ENCODE peak calls at places on chromosomes 5 and 9, in five cellular contexts. T is OCI-LY7, F is heart right ventricle, S is mesothelial cell of epicardium, O is GM13976. W is an unnamed sample.

GRCh38 chr5:173487296-173487695 is 129.2 kb downstream of the BOD1 start:
- DNase-seq in F (no peak), O (no peak), T (no peak), S (no peak), W (no peak)

GRCh38 chr9:86181379-86182315 is 77.8 kb downstream of the C9orf153 start:
- DNase-seq in T (no peak), S (no peak), O (no peak), F (no peak), W (no peak)

GRCh38 chr5:44839018-44839681 is 30.4 kb downstream of the MRPS30 start:
- DNase-seq in T (no peak), F (no peak), O (no peak), S (no peak), W (no peak)

GRCh38 chr9:108698801-108699200 is 157.0 kb downstream of the ACTL7B start:
- DNase-seq in F (no peak), S (no peak), T (no peak), O (no peak), W (no peak)

GRCh38 chr5:36285837-36286615 is 15.7 kb downstream of the RANBP3L start:
- DNase-seq in S (no peak), F (no peak), T (no peak), O (no peak), W (no peak)

GRCh38 chr9:113966394-113966793 is 90.3 kb downstream of the ZNF618 start:
- DNase-seq in S (no peak), F (no peak), O (no peak), T (no peak), W (no peak)

GRCh38 chr9:22913026-22913425 is 466.4 kb downstream of the DMRTA1 start:
- DNase-seq in T (no peak), S (no peak), F (no peak), O (no peak), W (no peak)

GRCh38 chr9:36276840-36277239 is 18.6 kb upstream of the GNE start:
- DNase-seq in O (no peak), F (peak), T (no peak), S (no peak), W (no peak)

GRCh38 chr5:116388564-116389258 is 185.9 kb downstream of the SEMA6A start:
- DNase-seq in F (peak), O (no peak), S (no peak), T (no peak), W (no peak)

GRCh38 chr5:1666812-1667588 is 132.6 kb downstream of the MRPL36 start:
- DNase-seq in F (no peak), O (peak), S (peak), T (peak), W (peak)

GRCh38 chr5:100517301-100517974 is 17.7 kb upstream of the FAM174A start:
- DNase-seq in T (peak), O (no peak), S (no peak), F (no peak), W (no peak)

GRCh38 chr5:168314735-168315411 is 23.4 kb downstream of the WWC1 start:
- DNase-seq in T (no peak), F (no peak), O (no peak), S (no peak), W (no peak)

DNA sequence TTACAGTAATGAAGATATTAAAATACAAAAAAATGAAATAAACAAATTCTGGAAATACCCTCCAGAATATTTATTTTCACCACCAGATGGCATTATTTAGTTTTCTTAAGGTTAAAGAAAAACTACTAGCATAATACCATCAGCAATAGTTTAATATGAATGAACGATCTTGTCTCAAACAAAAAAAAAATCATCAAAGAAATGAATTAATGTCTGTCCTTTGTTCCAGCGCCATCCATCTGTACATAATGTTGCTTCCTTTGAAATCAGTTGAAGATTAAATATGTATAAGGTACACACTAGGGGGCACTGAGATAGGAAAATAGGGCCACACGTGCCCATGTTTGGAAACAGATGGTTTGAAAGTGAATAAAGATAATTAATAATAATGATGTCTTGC is 84.9 kb upstream of the SLCO6A1 start:
- DNase-seq in F (no peak), T (peak), S (no peak), O (no peak), W (no peak)
- TF ChIP-seq CTCF in F (peak), T (peak), S (peak), O (no peak), W (peak)

GRCh38 chr5:74332654-74333053 is 307.9 kb downstream of the ENC1 start:
- DNase-seq in F (no peak), T (no peak), O (no peak), S (no peak), W (no peak)

GRCh38 chr5:74337252-74338100 is 303.1 kb downstream of the ENC1 start:
- DNase-seq in T (no peak), F (no peak), S (no peak), O (no peak), W (no peak)

GRCh38 chr5:74334434-74335364 is 305.8 kb downstream of the ENC1 start:
- DNase-seq in F (no peak), O (no peak), S (no peak), T (no peak), W (no peak)

GRCh38 chr5:74336286-74336685 is 304.2 kb downstream of the ENC1 start:
- DNase-seq in F (no peak), O (no peak), S (no peak), T (no peak), W (no peak)

DNA sequence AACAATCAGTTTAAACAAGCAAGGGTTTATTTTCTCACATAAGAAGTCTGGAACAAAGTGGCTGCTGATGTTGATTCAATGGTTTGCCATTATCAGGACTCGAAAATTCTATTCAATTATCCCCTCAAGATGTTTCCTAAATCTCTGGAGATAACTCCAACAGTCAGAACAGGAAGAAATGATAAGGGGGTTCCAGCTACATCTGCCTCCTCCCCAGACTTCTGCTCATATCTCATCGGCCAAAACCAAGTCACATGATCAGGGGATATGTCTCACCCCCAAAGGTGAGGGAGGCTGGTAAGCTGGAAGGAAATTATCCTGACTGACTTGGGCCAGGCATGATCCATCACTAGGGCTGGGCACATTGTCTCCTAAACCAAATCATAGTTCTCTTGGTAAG is 306.5 kb downstream of the ENC1 start:
- DNase-seq in F (no peak), T (no peak), S (no peak), O (no peak), W (no peak)
- TF ChIP-seq CTCF in F (no peak), T (no peak), S (no peak), O (no peak), W (no peak)

GRCh38 chr9:134939836-134940235 is 22.1 kb upstream of the FCN1 start:
- DNase-seq in O (no peak), T (no peak), F (no peak), S (no peak), W (no peak)
- TF ChIP-seq CTCF in O (no peak), T (no peak), F (no peak), S (no peak), W (no peak)

DNA sequence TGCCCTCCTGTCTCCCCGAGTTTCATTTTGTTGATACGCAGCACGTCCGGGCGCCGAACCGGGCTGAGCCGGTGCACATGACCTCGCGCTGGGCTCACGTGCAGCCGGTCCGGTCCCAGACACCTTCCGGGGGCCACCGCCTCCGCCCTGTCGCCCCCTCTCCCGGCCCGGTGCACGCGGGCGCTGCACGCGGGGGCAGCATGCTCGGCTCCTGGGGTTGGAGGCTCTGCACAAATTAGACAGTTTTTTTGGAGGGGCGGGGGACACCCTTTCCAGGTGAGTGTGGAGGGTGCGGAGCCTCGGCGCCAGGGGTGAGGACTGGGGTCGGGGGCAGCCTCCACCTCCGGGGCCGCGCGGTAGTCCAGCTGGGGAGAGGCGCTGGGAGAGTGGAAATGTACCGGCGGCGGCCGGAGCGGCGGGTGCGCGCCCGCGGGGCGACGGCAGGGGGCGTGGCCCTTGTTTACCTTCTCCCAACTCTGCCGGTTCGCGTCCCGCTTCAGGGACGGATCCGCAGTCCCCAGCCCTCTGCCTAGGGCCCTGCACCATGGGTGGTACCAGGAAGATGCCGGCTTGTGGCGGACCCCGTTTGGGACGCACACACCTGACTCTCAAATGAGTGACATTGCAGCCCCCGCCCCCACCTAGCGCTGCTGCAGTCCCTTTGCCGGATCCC is 1.1 kb downstream of the JADE2 start:
- DNase-seq in O (peak), F (peak), S (peak), T (peak), W (peak)
- TF ChIP-seq CTCF in O (peak), F (peak), S (no peak), T (peak), W (peak)

DNA sequence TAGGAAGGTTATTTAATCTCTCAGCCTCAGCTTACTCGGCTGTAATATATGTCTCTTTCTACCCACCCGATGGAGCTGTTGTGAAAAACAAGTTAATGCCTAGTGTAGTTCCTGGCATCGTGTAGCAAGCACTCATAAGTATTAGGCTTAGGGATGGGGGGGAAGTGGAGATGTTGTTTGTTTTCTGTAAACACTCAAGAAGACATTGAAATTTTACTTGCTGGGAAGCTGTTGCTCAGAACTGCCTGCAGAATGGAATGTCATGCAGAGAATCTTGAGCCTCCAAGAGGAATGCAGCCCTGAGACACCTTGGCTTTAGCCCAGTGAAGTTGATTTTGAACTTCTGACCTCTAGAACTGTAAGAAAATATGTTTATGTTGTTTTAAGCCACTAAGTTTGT is 53.6 kb downstream of the MFAP3 start:
- DNase-seq in S (no peak), O (no peak), F (no peak), T (no peak), W (no peak)
- TF ChIP-seq CTCF in S (no peak), O (no peak), F (no peak), T (no peak), W (no peak)

GRCh38 chr5:135229679-135230132 is 169.3 kb downstream of the MACROH2A1 start:
- DNase-seq in S (no peak), O (no peak), T (no peak), F (no peak), W (no peak)
- TF ChIP-seq CTCF in S (no peak), O (no peak), T (no peak), F (no peak), W (no peak)

GRCh38 chr9:133714606-133715294 is 23.4 kb downstream of the SARDH start:
- DNase-seq in T (no peak), O (no peak), F (no peak), S (no peak), W (no peak)

GRCh38 chr9:133711428-133712220 is 26.5 kb downstream of the SARDH start:
- DNase-seq in T (no peak), F (no peak), S (no peak), O (no peak), W (no peak)

GRCh38 chr9:133713960-133714495 is 24.1 kb downstream of the SARDH start:
- DNase-seq in S (no peak), F (no peak), T (no peak), O (no peak), W (no peak)

GRCh38 chr9:133712221-133713100 is 25.7 kb downstream of the SARDH start:
- DNase-seq in T (no peak), O (no peak), F (no peak), S (no peak), W (no peak)

DNA sequence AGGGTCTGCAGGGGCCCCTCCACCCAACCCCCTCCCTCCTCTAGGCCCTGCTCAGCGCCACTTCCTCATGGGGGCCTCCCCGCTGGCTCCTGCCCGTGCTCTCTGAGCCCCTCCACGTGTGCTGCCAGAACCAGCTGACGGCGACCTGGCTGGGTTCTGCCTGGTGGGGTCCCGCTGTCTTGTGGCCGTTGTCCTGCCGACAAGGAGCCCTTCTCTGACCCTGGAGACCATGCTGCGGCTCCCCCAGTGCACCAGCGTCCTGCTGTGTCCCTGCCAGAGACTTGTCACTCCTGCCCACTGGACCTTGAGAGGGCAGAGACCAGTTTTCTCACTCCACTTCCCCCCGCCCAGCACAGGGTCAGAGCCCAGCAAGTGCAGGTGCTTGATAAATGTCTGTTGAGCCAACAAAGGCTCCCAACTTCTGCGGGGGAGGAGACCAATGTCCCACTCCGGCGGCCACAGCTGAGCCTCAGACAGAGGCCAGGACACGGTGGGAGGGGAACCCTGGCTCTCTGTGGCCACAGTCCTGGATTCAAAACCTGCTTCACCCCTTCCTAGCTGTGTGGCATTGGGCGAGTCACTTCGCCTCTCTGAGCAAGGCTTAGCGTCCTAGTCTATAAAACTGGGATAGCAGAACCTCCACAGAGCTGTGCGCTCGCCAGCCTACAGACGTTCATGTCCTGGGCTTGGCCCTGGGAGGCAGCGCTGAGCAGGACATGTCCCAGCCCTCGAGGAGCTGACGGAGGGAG is 24.8 kb downstream of the SARDH start:
- DNase-seq in F (no peak), T (peak), O (no peak), S (no peak), W (no peak)
- TF ChIP-seq CTCF in F (no peak), T (no peak), O (no peak), S (no peak), W (no peak)

W was measured in GM13977.